ENCODE peak calls at places on chromosomes 16 and 17, in ten cellular contexts. One of them, this sample, is unnamed.

GRCh38 chr17:18228176-18228682 is 2.8 kb downstream of the LLGL1 start:
- DNase-seq in stomach: no peak
- DNase-seq in upper lobe of left lung: no peak
- DNase-seq in H1: no peak
- DNase-seq in sigmoid colon: no peak
- DNase-seq in SK-N-SH: no peak
- DNase-seq in K562: no peak
- DNase-seq in transverse colon: no peak
- DNase-seq in ovary: no peak
- DNase-seq in HepG2: no peak
- DNase-seq in this sample: no peak

GRCh38 chr17:81037026-81037782 is 2.3 kb downstream of the BAIAP2 start:
- DNase-seq in upper lobe of left lung: peak; percentile 85
- DNase-seq in H1: no peak
- DNase-seq in HepG2: peak; percentile 41
- DNase-seq in sigmoid colon: peak; percentile 95
- DNase-seq in ovary: no peak
- DNase-seq in SK-N-SH: no peak
- DNase-seq in K562: no peak
- DNase-seq in stomach: peak; percentile 91
- DNase-seq in transverse colon: no peak
- DNase-seq in this sample: no peak

GRCh38 chr17:8126306-8127066 is 2.6 kb upstream of the HES7 start:
- DNase-seq in HepG2: no peak
- DNase-seq in transverse colon: peak; percentile 58
- DNase-seq in SK-N-SH: peak; percentile 84
- DNase-seq in sigmoid colon: no peak
- DNase-seq in K562: peak; percentile 66
- DNase-seq in stomach: no peak
- DNase-seq in upper lobe of left lung: no peak
- DNase-seq in ovary: peak; percentile 50
- DNase-seq in H1: peak; percentile 78
- DNase-seq in this sample: peak; percentile 23

GRCh38 chr17:74541176-74542111 is 4.5 kb downstream of the CD300C start:
- DNase-seq in H1: no peak
- DNase-seq in K562: no peak
- DNase-seq in SK-N-SH: no peak
- DNase-seq in HepG2: no peak
- DNase-seq in transverse colon: no peak
- DNase-seq in sigmoid colon: peak; percentile 58
- DNase-seq in ovary: no peak
- DNase-seq in stomach: no peak
- DNase-seq in upper lobe of left lung: no peak
- DNase-seq in this sample: no peak

GRCh38 chr16:53632526-53632925 is 71.1 kb downstream of the RPGRIP1L start:
- DNase-seq in upper lobe of left lung: no peak
- DNase-seq in transverse colon: no peak
- DNase-seq in sigmoid colon: no peak
- DNase-seq in HepG2: no peak
- DNase-seq in ovary: no peak
- DNase-seq in H1: no peak
- DNase-seq in SK-N-SH: no peak
- DNase-seq in K562: no peak
- DNase-seq in stomach: no peak
- DNase-seq in this sample: no peak

GRCh38 chr17:8865811-8866210 is 1.7 kb downstream of the PIK3R6 start:
- DNase-seq in HepG2: no peak
- DNase-seq in upper lobe of left lung: no peak
- DNase-seq in H1: no peak
- DNase-seq in transverse colon: no peak
- DNase-seq in sigmoid colon: no peak
- DNase-seq in ovary: no peak
- DNase-seq in stomach: no peak
- DNase-seq in K562: no peak
- DNase-seq in SK-N-SH: no peak
- DNase-seq in this sample: no peak

GRCh38 chr16:50273888-50274770 is 7.8 kb downstream of the ADCY7 start:
- DNase-seq in K562: peak; percentile 56
- DNase-seq in ovary: no peak
- DNase-seq in upper lobe of left lung: peak; percentile 63
- DNase-seq in stomach: no peak
- DNase-seq in SK-N-SH: no peak
- DNase-seq in H1: no peak
- DNase-seq in sigmoid colon: no peak
- DNase-seq in transverse colon: peak; percentile 60
- DNase-seq in HepG2: no peak
- DNase-seq in this sample: no peak

GRCh38 chr17:67164298-67164697 is 80.7 kb downstream of the HELZ start:
- DNase-seq in transverse colon: no peak
- DNase-seq in sigmoid colon: no peak
- DNase-seq in HepG2: no peak
- DNase-seq in stomach: no peak
- DNase-seq in H1: no peak
- DNase-seq in ovary: no peak
- DNase-seq in upper lobe of left lung: no peak
- DNase-seq in K562: no peak
- DNase-seq in SK-N-SH: no peak
- DNase-seq in this sample: no peak

GRCh38 chr16:27642753-27643152 is 92.8 kb downstream of the KATNIP start:
- DNase-seq in SK-N-SH: no peak
- DNase-seq in transverse colon: no peak
- DNase-seq in upper lobe of left lung: no peak
- DNase-seq in stomach: no peak
- DNase-seq in H1: peak; percentile 54
- DNase-seq in ovary: no peak
- DNase-seq in sigmoid colon: no peak
- DNase-seq in HepG2: peak; percentile 35
- DNase-seq in K562: peak; percentile 39
- DNase-seq in this sample: no peak

GRCh38 chr17:3026125-3026855 is 37.1 kb downstream of the OR1D5 start:
- DNase-seq in upper lobe of left lung: no peak
- DNase-seq in ovary: no peak
- DNase-seq in HepG2: no peak
- DNase-seq in H1: no peak
- DNase-seq in sigmoid colon: no peak
- DNase-seq in stomach: no peak
- DNase-seq in transverse colon: no peak
- DNase-seq in K562: no peak
- DNase-seq in SK-N-SH: no peak
- DNase-seq in this sample: no peak

GRCh38 chr17:50764860-50765259 is 2.5 kb downstream of the ANKRD40CL start:
- DNase-seq in K562: no peak
- DNase-seq in sigmoid colon: no peak
- DNase-seq in HepG2: no peak
- DNase-seq in H1: no peak
- DNase-seq in transverse colon: no peak
- DNase-seq in stomach: no peak
- DNase-seq in upper lobe of left lung: no peak
- DNase-seq in ovary: no peak
- DNase-seq in SK-N-SH: peak; percentile 68
- DNase-seq in this sample: no peak
- H3K27me3 ChIP-seq in K562: no peaks in the 10 kb centered on the region
- H3K27me3 ChIP-seq in sigmoid colon: no peaks in the 10 kb centered on the region
- H3K27me3 ChIP-seq in HepG2: peaks cover 2% of the 10 kb centered on the region
- H3K27me3 ChIP-seq in H1: no peaks in the 10 kb centered on the region
- H3K27me3 ChIP-seq in transverse colon: no peaks in the 10 kb centered on the region
- H3K27me3 ChIP-seq in stomach: no peaks in the 10 kb centered on the region
- H3K27me3 ChIP-seq in upper lobe of left lung: no peaks in the 10 kb centered on the region
- H3K27me3 ChIP-seq in ovary: no peaks in the 10 kb centered on the region
- H3K27me3 ChIP-seq in SK-N-SH: no peaks in the 10 kb centered on the region
- H3K27me3 ChIP-seq in this sample: no peaks in the 10 kb centered on the region

DNA sequence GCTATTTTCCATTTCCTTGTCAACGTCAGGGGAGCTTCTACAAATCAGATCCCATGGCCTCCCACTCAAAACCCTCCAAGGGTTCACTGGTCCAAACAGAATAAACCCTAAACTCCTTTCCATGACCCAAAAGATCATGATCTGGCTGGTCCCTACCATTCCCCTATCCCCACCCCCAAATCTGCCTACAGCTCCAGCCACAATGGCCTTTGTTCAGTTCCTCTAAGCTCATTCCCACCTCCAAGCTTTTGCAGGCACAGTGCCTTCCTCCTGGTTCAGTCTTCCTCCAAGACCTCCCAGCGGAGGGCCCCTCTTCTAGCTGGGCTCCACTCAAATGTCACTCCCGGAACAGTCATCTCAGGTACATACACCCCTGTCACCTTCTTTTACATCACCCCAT is 2.0 kb downstream of the GPRC5B start:
- DNase-seq in stomach: no peak
- DNase-seq in H1: peak; percentile 58
- DNase-seq in K562: no peak
- DNase-seq in sigmoid colon: no peak
- DNase-seq in HepG2: no peak
- DNase-seq in upper lobe of left lung: no peak
- DNase-seq in ovary: no peak
- DNase-seq in transverse colon: no peak
- DNase-seq in SK-N-SH: no peak
- DNase-seq in this sample: no peak
- TF ChIP-seq EP300 in stomach: no peak
- TF ChIP-seq EP300 in H1: no peak
- TF ChIP-seq EP300 in K562: no peak
- TF ChIP-seq EP300 in sigmoid colon: no peak
- TF ChIP-seq EP300 in HepG2: no peak
- TF ChIP-seq EP300 in upper lobe of left lung: no peak
- TF ChIP-seq EP300 in ovary: no peak
- TF ChIP-seq EP300 in transverse colon: no peak
- TF ChIP-seq EP300 in SK-N-SH: no peak
- TF ChIP-seq EP300 in this sample: no peak

GRCh38 chr17:43353364-43353763 is 45.4 kb upstream of the ARL4D start:
- DNase-seq in K562: no peak
- DNase-seq in SK-N-SH: no peak
- DNase-seq in sigmoid colon: no peak
- DNase-seq in H1: no peak
- DNase-seq in transverse colon: no peak
- DNase-seq in upper lobe of left lung: no peak
- DNase-seq in HepG2: no peak
- DNase-seq in stomach: no peak
- DNase-seq in ovary: no peak
- DNase-seq in this sample: no peak

GRCh38 chr17:43350888-43351361 is 47.9 kb upstream of the ARL4D start:
- DNase-seq in transverse colon: no peak
- DNase-seq in HepG2: no peak
- DNase-seq in sigmoid colon: no peak
- DNase-seq in K562: no peak
- DNase-seq in SK-N-SH: no peak
- DNase-seq in ovary: no peak
- DNase-seq in H1: no peak
- DNase-seq in upper lobe of left lung: no peak
- DNase-seq in stomach: no peak
- DNase-seq in this sample: no peak

GRCh38 chr17:43351686-43352085 is 47.1 kb upstream of the ARL4D start:
- DNase-seq in upper lobe of left lung: no peak
- DNase-seq in K562: no peak
- DNase-seq in ovary: no peak
- DNase-seq in H1: no peak
- DNase-seq in SK-N-SH: no peak
- DNase-seq in stomach: no peak
- DNase-seq in transverse colon: no peak
- DNase-seq in sigmoid colon: no peak
- DNase-seq in HepG2: no peak
- DNase-seq in this sample: no peak

GRCh38 chr17:43352579-43352978 is 46.2 kb upstream of the ARL4D start:
- DNase-seq in SK-N-SH: no peak
- DNase-seq in H1: no peak
- DNase-seq in sigmoid colon: no peak
- DNase-seq in transverse colon: no peak
- DNase-seq in upper lobe of left lung: no peak
- DNase-seq in HepG2: no peak
- DNase-seq in K562: no peak
- DNase-seq in ovary: no peak
- DNase-seq in stomach: no peak
- DNase-seq in this sample: no peak

GRCh38 chr17:43349142-43349541 is 49.7 kb upstream of the ARL4D start:
- DNase-seq in upper lobe of left lung: no peak
- DNase-seq in stomach: no peak
- DNase-seq in K562: no peak
- DNase-seq in HepG2: no peak
- DNase-seq in sigmoid colon: no peak
- DNase-seq in SK-N-SH: no peak
- DNase-seq in ovary: no peak
- DNase-seq in transverse colon: no peak
- DNase-seq in H1: no peak
- DNase-seq in this sample: no peak
- H3K9me3 ChIP-seq in upper lobe of left lung: peaks cover 31% of the 10 kb centered on the region
- H3K9me3 ChIP-seq in stomach: peaks cover 33% of the 10 kb centered on the region
- H3K9me3 ChIP-seq in K562: peaks cover 13% of the 10 kb centered on the region
- H3K9me3 ChIP-seq in HepG2: peaks cover 37% of the 10 kb centered on the region
- H3K9me3 ChIP-seq in sigmoid colon: peaks cover 13% of the 10 kb centered on the region
- H3K9me3 ChIP-seq in SK-N-SH: peaks cover 4% of the 10 kb centered on the region
- H3K9me3 ChIP-seq in ovary: peaks cover 4% of the 10 kb centered on the region
- H3K9me3 ChIP-seq in transverse colon: peaks cover 33% of the 10 kb centered on the region
- H3K9me3 ChIP-seq in H1: peaks cover 27% of the 10 kb centered on the region
- H3K9me3 ChIP-seq in this sample: peaks cover 15% of the 10 kb centered on the region

GRCh38 chr17:47862621-47863440 is 11.9 kb upstream of the SP6 start:
- DNase-seq in SK-N-SH: no peak
- DNase-seq in upper lobe of left lung: no peak
- DNase-seq in transverse colon: no peak
- DNase-seq in sigmoid colon: no peak
- DNase-seq in H1: no peak
- DNase-seq in ovary: no peak
- DNase-seq in K562: no peak
- DNase-seq in HepG2: no peak
- DNase-seq in stomach: no peak
- DNase-seq in this sample: no peak
- H3K27me3 ChIP-seq in SK-N-SH: peaks cover 16% of the 10 kb centered on the region
- H3K27me3 ChIP-seq in upper lobe of left lung: no peaks in the 10 kb centered on the region
- H3K27me3 ChIP-seq in transverse colon: peaks cover 13% of the 10 kb centered on the region
- H3K27me3 ChIP-seq in sigmoid colon: no peaks in the 10 kb centered on the region
- H3K27me3 ChIP-seq in H1: no peaks in the 10 kb centered on the region
- H3K27me3 ChIP-seq in ovary: no peaks in the 10 kb centered on the region
- H3K27me3 ChIP-seq in K562: no peaks in the 10 kb centered on the region
- H3K27me3 ChIP-seq in HepG2: peaks cover 2% of the 10 kb centered on the region
- H3K27me3 ChIP-seq in stomach: peaks cover 6% of the 10 kb centered on the region
- H3K27me3 ChIP-seq in this sample: no peaks in the 10 kb centered on the region

DNA sequence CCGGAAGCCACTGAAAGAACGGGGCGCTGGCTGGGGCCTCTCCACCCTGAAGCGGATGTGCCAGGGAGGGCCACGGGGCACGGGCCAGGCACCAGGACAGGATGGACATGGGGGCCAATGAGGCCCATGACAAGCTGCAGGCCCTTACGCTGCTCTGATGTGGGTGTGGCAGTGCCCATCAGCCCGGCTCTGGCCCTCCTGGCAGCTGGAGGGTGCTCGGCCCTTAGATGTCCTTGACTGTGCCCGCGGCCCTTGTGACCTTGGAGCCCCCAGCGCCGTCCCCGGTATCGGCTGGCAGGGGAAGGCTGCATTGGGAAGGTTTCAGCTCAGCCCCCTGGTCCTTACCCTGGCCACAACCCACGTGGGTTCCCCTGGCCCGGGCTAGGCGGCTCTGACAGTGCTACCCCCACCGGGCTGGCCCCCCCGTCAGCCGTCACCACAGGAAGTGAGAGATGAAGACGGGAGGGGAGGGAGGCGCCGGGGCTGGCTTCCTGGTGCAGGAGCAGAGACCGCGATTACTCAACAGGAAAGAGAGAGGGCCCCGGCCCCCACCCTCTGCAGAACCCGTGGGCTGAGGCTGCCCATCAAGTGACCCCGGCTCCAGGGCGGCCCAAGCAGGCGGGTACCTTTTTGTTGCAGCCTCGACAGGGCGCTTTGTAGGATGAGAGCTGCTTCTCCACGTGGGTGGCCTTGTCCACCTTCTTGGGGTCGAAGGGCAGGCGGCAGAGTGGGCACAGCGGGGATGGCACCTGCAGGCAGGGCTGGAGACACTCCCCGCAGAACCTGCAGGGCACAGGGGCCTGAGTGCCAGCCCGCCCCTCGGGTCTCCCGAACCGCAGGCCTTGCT is 5.3 kb downstream of the RNF166 start:
- DNase-seq in K562: peak; percentile 86
- DNase-seq in ovary: peak; percentile 44
- DNase-seq in upper lobe of left lung: peak; percentile 97
- DNase-seq in SK-N-SH: no peak
- DNase-seq in H1: no peak
- DNase-seq in sigmoid colon: peak; percentile 92
- DNase-seq in HepG2: peak; percentile 91
- DNase-seq in transverse colon: peak; percentile 93
- DNase-seq in stomach: peak; percentile 85
- DNase-seq in this sample: peak; percentile 81
- TF ChIP-seq EP300 in K562: peak; percentile 27
- TF ChIP-seq EP300 in ovary: no peak
- TF ChIP-seq EP300 in upper lobe of left lung: no peak
- TF ChIP-seq EP300 in SK-N-SH: no peak
- TF ChIP-seq EP300 in H1: no peak
- TF ChIP-seq EP300 in sigmoid colon: no peak
- TF ChIP-seq EP300 in HepG2: peak; percentile 50
- TF ChIP-seq EP300 in transverse colon: no peak
- TF ChIP-seq EP300 in stomach: no peak
- TF ChIP-seq EP300 in this sample: peak; percentile 49